ENCODE peak calls at places on chromosomes 16 and 17, in four cellular contexts. N is HFF-Myc, Z is AG10803, K is A549. Y is an unnamed sample.
A peak's percentile ranks its signal among the peaks of the same experiment; 100 is the strongest.

GRCh38 chr17:77248216-77249054 is 107.7 kb downstream of the SEC14L1 start:
- DNase-seq in N (no peak), Z (no peak), K (no peak), Y (no peak)

GRCh38 chr16:474420-475122 is 49.1 kb downstream of the RAB11FIP3 start:
- DNase-seq in N (no peak), Z (no peak), K (no peak), Y (no peak)

GRCh38 chr16:81680444-81681263 is 98.4 kb upstream of the PLCG2 start:
- DNase-seq in N (no peak), Z (no peak), K (no peak), Y (no peak)

GRCh38 chr16:56985962-56986360 is 3.4 kb upstream of the NLRC5 start:
- DNase-seq in N (no peak), Z (no peak), K (no peak), Y (no peak)

GRCh38 chr16:56252835-56253234 is 61.5 kb downstream of the GNAO1 start:
- DNase-seq in N (no peak), Z (no peak), K (no peak), Y (no peak)

GRCh38 chr17:79325707-79326106 is 251.1 kb downstream of the ENGASE start:
- DNase-seq in N (no peak), Z (no peak), K (no peak), Y (no peak)

GRCh38 chr16:3413730-3414379 is 12.8 kb downstream of the ZNF174 start:
- DNase-seq in N (no peak), Z (no peak), K (no peak), Y (no peak)

GRCh38 chr16:70644763-70645597 is 1.4 kb upstream of the IL34 start:
- DNase-seq in N (no peak), Z (no peak), K (no peak), Y (no peak)

GRCh38 chr16:72937360-72937759 is 110.6 kb downstream of the ZFHX3 start:
- DNase-seq in N (no peak), Z (no peak), K (peak; percentile 19), Y (no peak)

GRCh38 chr17:66508896-66509843 is 206.8 kb downstream of the PRKCA start:
- DNase-seq in N (no peak), Z (peak; percentile 88), K (peak; percentile 87), Y (peak; percentile 73)

GRCh38 chr16:5736209-5736608 is 638.6 kb upstream of the EEF2KMT start:
- DNase-seq in N (no peak), Z (no peak), K (no peak), Y (no peak)

GRCh38 chr17:869067-869466 is 86.9 kb downstream of the MRM3 start:
- DNase-seq in N (no peak), Z (peak; percentile 82), K (no peak), Y (no peak)

GRCh38 chr17:58006563-58006923 is 503 bp downstream of the SRSF1 start:
- DNase-seq in N (no peak), Z (peak; percentile 76), K (peak; percentile 59), Y (no peak)

GRCh38 chr16:67459066-67459857 is 21.7 kb downstream of the ATP6V0D1 start:
- DNase-seq in N (no peak), Z (no peak), K (no peak), Y (no peak)

GRCh38 chr16:27429981-27430441 is 28.0 kb downstream of the IL21R start:
- DNase-seq in N (no peak), Z (no peak), K (no peak), Y (no peak)

GRCh38 chr17:32862940-32863339 is 14.0 kb downstream of the MYO1D start:
- DNase-seq in N (no peak), Z (no peak), K (no peak), Y (no peak)

GRCh38 chr16:10080031-10080772 is 102.0 kb downstream of the GRIN2A start:
- DNase-seq in N (no peak), Z (peak; percentile 75), K (no peak), Y (no peak)

GRCh38 chr17:35540589-35541404 is 3.3 kb upstream of the SLFN12L start:
- DNase-seq in N (no peak), Z (peak; percentile 25), K (no peak), Y (no peak)

GRCh38 chr16:69469807-69470561 is 45.6 kb downstream of the CYB5B start:
- DNase-seq in N (no peak), Z (no peak), K (no peak), Y (no peak)

GRCh38 chr16:69399361-69399760 is 13.6 kb upstream of the TERF2 start:
- DNase-seq in N (no peak), Z (peak; percentile 48), K (no peak), Y (no peak)

GRCh38 chr16:23182206-23182674 is 305 bp upstream of the SCNN1G start:
- DNase-seq in N (no peak), Z (peak; percentile 30), K (peak; percentile 83), Y (no peak)

GRCh38 chr17:1709403-1709891 is 730 bp downstream of the TLCD2 start:
- DNase-seq in N (no peak), Z (peak; percentile 67), K (no peak), Y (no peak)

GRCh38 chr16:89974860-89975259 is 26.3 kb downstream of the DEF8 start:
- DNase-seq in N (no peak), Z (no peak), K (no peak), Y (no peak)

GRCh38 chr17:79934653-79934970 is 95.4 kb upstream of the CBX4 start:
- DNase-seq in N (no peak), Z (no peak), K (no peak), Y (no peak)

GRCh38 chr17:60641810-60642220 is 35.8 kb upstream of the BCAS3 start:
- DNase-seq in N (peak; percentile 51), Z (peak; percentile 63), K (peak; percentile 81), Y (no peak)

GRCh38 chr17:19702231-19702641 is 14.1 kb downstream of the SLC47A2 start:
- DNase-seq in N (no peak), Z (no peak), K (no peak), Y (no peak)

GRCh38 chr17:4607773-4608187 is 23.5 kb downstream of the SMTNL2 start:
- DNase-seq in N (no peak), Z (peak; percentile 40), K (no peak), Y (no peak)

GRCh38 chr16:901715-902601 is 68.8 kb downstream of the LMF1 start:
- DNase-seq in N (no peak), Z (no peak), K (no peak), Y (no peak)

GRCh38 chr16:86428729-86429472 is 81.4 kb upstream of the FOXF1 start:
- DNase-seq in N (no peak), Z (no peak), K (no peak), Y (no peak)

GRCh38 chr17:7817643-7817964 is 16.4 kb upstream of the KDM6B start:
- DNase-seq in N (no peak), Z (no peak), K (no peak), Y (no peak)

GRCh38 chr17:80246266-80246681 is 14.4 kb upstream of the RNF213 start:
- DNase-seq in N (no peak), Z (no peak), K (no peak), Y (no peak)

GRCh38 chr16:66193543-66194229 is 172.8 kb upstream of the CDH5 start:
- DNase-seq in N (no peak), Z (no peak), K (no peak), Y (no peak)

DNA sequence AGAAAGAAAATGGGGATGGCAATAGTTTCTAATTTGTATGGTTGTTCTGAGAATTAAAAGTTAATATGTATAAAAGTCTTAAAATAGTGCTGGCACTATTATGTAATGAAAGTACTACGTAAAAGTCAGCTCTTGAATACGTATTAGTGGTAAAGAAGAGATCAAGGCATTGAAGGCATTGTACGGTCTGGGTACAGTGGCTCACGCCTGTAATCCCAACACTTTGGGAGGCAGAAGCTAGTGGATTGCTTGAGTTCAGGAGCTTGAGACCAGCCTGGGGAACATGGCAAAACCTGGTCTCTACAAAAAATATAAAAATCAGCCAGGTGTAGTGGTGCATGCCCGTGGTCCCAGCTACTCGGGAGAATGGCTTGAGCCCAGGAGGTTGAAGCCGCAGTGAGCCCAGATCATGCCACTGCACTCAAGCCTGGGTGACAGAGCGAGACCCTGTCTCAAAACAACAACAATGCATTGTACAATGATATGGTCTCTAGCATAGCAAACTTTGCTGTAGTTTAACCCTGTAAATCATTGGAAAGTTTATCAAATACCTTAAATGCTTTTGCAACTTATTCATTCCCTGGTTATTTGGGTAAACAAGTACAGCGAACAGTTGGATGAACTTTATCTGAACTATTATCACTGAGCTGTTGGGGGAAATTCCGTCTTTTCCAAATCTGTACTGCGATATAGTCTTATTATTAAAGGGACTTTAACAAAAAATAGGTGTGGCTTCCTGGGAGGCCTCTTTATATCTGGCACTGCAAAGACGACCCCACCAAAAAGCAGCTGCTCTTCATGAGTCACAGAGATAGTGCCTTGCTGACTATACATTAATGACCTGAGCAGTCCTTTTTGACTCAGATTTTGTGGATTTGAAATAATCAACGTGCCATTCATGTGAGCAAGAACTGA is 73.6 kb downstream of the GPRC5B start:
- DNase-seq in N (no peak), Z (peak; percentile 31), K (peak; percentile 79), Y (peak; percentile 36)
- H3K4me3 ChIP-seq in N (no peak overlapping the region), Z (no peak overlapping the region), K (peak overlapping the region; percentile 8), Y (no peak overlapping the region)

GRCh38 chr17:76014925-76015261 is 12.2 kb downstream of the EVPL start:
- DNase-seq in N (no peak), Z (no peak), K (no peak), Y (no peak)
- TF ChIP-seq CTCF in N (no peak), Z (no peak), K (no peak), Y (no peak)

DNA sequence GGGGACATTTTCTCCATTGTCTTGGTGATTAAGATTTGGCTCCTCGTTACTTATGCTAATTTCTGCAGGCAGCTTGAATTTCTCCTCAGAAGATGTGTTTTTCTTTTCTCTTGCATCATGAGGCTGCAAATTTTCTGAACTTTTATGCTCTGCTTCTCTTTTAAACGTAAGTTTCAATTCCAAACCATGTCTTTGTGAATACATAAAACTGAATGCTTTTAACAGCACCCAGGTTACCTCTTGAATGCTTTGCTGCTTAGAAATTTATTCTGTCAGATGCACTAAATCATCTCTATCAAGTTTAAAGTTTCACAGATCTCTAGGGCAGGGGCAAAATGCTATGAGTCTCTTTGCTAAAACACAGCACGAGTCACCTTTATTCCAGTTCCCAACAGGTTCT is 19.4 kb downstream of the ARHGAP44 start:
- DNase-seq in N (no peak), Z (no peak), K (no peak), Y (no peak)
- H3K4me3 ChIP-seq in N (no peak overlapping the region), Z (no peak overlapping the region), K (no peak overlapping the region), Y (no peak overlapping the region)

DNA sequence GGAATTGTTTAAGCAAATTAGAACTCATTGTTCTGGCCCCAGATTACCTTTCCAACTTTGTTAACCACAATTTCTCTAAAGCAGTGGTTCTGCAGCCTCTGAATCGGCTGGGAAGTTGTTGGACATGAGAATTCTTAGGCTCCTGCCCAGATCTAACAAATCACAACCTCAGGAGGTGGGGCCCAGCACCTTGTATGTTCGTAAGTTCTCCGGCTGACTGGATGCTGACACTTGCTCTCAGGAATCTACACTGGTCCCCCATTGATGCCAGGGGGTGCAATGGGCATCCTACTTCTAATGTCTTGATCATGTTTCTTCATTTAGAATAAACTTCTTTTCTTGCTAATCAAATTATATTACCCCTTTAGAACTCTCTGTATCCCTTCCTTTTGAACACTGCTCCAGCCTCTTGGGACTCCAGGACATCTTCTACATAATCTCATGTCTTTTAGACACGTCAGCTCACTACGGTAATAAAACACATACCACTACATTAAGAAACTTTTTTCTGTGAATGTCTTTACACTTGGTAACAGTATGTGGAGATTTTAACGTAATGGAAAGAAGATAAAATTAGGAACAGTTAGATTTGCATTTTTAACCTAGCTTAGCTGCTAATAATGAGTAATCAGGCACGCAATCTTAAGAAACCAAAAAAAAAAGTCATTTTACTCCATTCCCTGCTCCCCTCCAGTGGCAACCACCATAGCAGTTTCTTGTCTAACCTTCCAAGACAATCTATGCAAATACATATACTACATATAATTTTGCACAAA is 143.2 kb downstream of the ITFG1 start:
- DNase-seq in N (no peak), Z (no peak), K (no peak), Y (no peak)
- TF ChIP-seq CTCF in N (no peak), Z (no peak), K (no peak), Y (no peak)

GRCh38 chr16:54437921-54438320 is 151.3 kb upstream of the IRX3 start:
- DNase-seq in N (no peak), Z (no peak), K (no peak), Y (no peak)
- H3K4me3 ChIP-seq in N (no peak overlapping the region), Z (no peak overlapping the region), K (no peak overlapping the region), Y (no peak overlapping the region)

GRCh38 chr17:14061666-14062560 is 7.4 kb upstream of the COX10 start:
- DNase-seq in N (peak; percentile 52), Z (peak; percentile 86), K (no peak), Y (peak; percentile 67)
- TF ChIP-seq CTCF in N (no peak), Z (peak; percentile 25), K (no peak), Y (no peak)